ENCODE peak calls at places on chromosomes 2 and 18, in six cellular contexts. I is tibial artery; H is psoas muscle; Y is CD8-positive, alpha-beta T cell; U is left lung; M is ovary. L is an unnamed sample.

GRCh38 chr2:10124538-10125045 is 2.1 kb downstream of the RRM2 start:
- DNase-seq in M (no peak), U (no peak), I (no peak), Y (no peak), H (no peak), L (peak)

GRCh38 chr2:133837441-133838090 is 269.3 kb upstream of the NCKAP5 start:
- DNase-seq in U (no peak), I (no peak), H (no peak), Y (no peak), M (no peak), L (no peak)

GRCh38 chr2:24353364-24353763 is 7.0 kb downstream of the ITSN2 start:
- DNase-seq in M (no peak), Y (no peak), H (no peak), U (no peak), I (no peak), L (no peak)

GRCh38 chr18:57644540-57644939 is 22.9 kb upstream of the NARS1 start:
- DNase-seq in H (no peak), M (no peak), I (no peak), Y (no peak), U (no peak), L (no peak)

GRCh38 chr2:170716851-170717598 is 1.9 kb downstream of the SP5 start:
- DNase-seq in Y (no peak), U (no peak), M (no peak), H (peak), I (peak), L (peak)

GRCh38 chr18:10290244-10291240 is 163.9 kb upstream of the APCDD1 start:
- DNase-seq in U (peak), M (no peak), I (peak), Y (no peak), H (no peak), L (no peak)

GRCh38 chr2:43139996-43140621 is 86.3 kb downstream of the ZFP36L2 start:
- DNase-seq in H (peak), M (peak), Y (no peak), U (peak), I (no peak), L (peak)

GRCh38 chr2:161386228-161386627 is 29.9 kb upstream of the TBR1 start:
- DNase-seq in M (no peak), Y (no peak), U (no peak), I (no peak), H (no peak), L (no peak)

GRCh38 chr2:59025157-59025757 is 784.1 kb upstream of the FANCL start:
- DNase-seq in I (no peak), Y (no peak), H (peak), U (peak), M (peak), L (no peak)

GRCh38 chr2:96493072-96493471 is 12.1 kb downstream of the NEURL3 start:
- DNase-seq in Y (no peak), M (no peak), U (no peak), I (no peak), H (no peak), L (no peak)

GRCh38 chr2:133885847-133886246 is 317.6 kb upstream of the NCKAP5 start:
- DNase-seq in H (no peak), Y (no peak), M (no peak), I (no peak), U (no peak), L (no peak)

GRCh38 chr18:6547476-6547875 is 132.8 kb upstream of the L3MBTL4 start:
- DNase-seq in M (no peak), U (no peak), H (no peak), Y (no peak), I (no peak), L (no peak)

GRCh38 chr2:231394201-231395141 is 1.0 kb upstream of the B3GNT7 start:
- DNase-seq in I (no peak), M (no peak), U (no peak), H (no peak), Y (no peak), L (peak)

GRCh38 chr2:151852260-151853069 is 24.2 kb upstream of the ARL5A start:
- DNase-seq in H (no peak), U (no peak), Y (no peak), M (no peak), I (no peak), L (no peak)

GRCh38 chr2:184611221-184612085 is 13.1 kb downstream of the ZNF804A start:
- DNase-seq in U (no peak), I (no peak), Y (no peak), M (no peak), H (no peak), L (no peak)

GRCh38 chr18:56501896-56502295 is 136.5 kb downstream of the TXNL1 start:
- DNase-seq in I (no peak), M (no peak), H (no peak), Y (no peak), U (no peak), L (no peak)

GRCh38 chr18:45402485-45403056 is 212.7 kb upstream of the SLC14A2 start:
- DNase-seq in U (no peak), I (no peak), Y (no peak), H (no peak), M (no peak), L (no peak)

GRCh38 chr2:71385008-71385407 is 53.4 kb downstream of the ZNF638 start:
- DNase-seq in U (no peak), I (no peak), Y (no peak), M (no peak), H (no peak), L (no peak)

GRCh38 chr2:208608436-208608835 is 201.8 kb downstream of the PTH2R start:
- DNase-seq in U (no peak), Y (no peak), H (no peak), I (no peak), M (no peak), L (no peak)

GRCh38 chr2:118855451-118856279 is 8.2 kb upstream of the EN1 start:
- DNase-seq in Y (peak), M (peak), H (peak), U (peak), I (peak), L (peak)

GRCh38 chr2:226754821-226755536 is 44.6 kb downstream of the IRS1 start:
- DNase-seq in I (no peak), H (no peak), Y (no peak), U (no peak), M (no peak), L (no peak)

GRCh38 chr18:36871801-36872200 is 42.9 kb downstream of the KIAA1328 start:
- DNase-seq in M (no peak), H (no peak), Y (no peak), I (no peak), U (no peak), L (no peak)

GRCh38 chr2:15435474-15435873 is 125.7 kb downstream of the NBAS start:
- DNase-seq in H (no peak), U (no peak), I (no peak), M (no peak), Y (no peak), L (no peak)

GRCh38 chr2:196823750-196824149 is 14.6 kb upstream of the C2orf66 start:
- DNase-seq in Y (no peak), M (no peak), I (no peak), U (no peak), H (no peak), L (no peak)

GRCh38 chr18:45684341-45685115 is 39.5 kb upstream of the SLC14A1 start:
- DNase-seq in Y (no peak), M (no peak), U (no peak), H (no peak), I (no peak), L (no peak)

GRCh38 chr2:213119061-213119809 is 32.2 kb downstream of the IKZF2 start:
- DNase-seq in M (no peak), U (no peak), I (no peak), H (no peak), Y (no peak), L (no peak)

GRCh38 chr2:231720971-231721640 is 12.8 kb downstream of the PTMA start:
- DNase-seq in Y (no peak), U (no peak), H (no peak), I (no peak), M (no peak), L (no peak)

GRCh38 chr2:12817870-12818269 is 101.1 kb downstream of the TRIB2 start:
- DNase-seq in I (no peak), H (no peak), U (no peak), M (no peak), Y (no peak), L (no peak)

GRCh38 chr2:240646061-240646899 is 21.0 kb downstream of the GPR35 start:
- DNase-seq in U (no peak), H (no peak), I (no peak), Y (no peak), M (no peak), L (no peak)

GRCh38 chr18:51110073-51110797 is 80.2 kb downstream of the SMAD4 start:
- DNase-seq in M (peak), U (peak), Y (peak), H (peak), I (peak), L (peak)

GRCh38 chr2:232134939-232135338 is 173.4 kb downstream of the DIS3L2 start:
- DNase-seq in H (no peak), U (no peak), I (no peak), M (no peak), Y (no peak), L (no peak)

GRCh38 chr2:22904126-22904684 is 480.8 kb upstream of the KLHL29 start:
- DNase-seq in H (peak), M (no peak), I (no peak), Y (no peak), U (no peak), L (peak)

GRCh38 chr2:51511002-51511401 is 479.1 kb upstream of the NRXN1 start:
- DNase-seq in Y (no peak), U (no peak), I (no peak), M (no peak), H (no peak), L (no peak)

GRCh38 chr18:21341141-21341540 is 99.1 kb downstream of the GREB1L start:
- DNase-seq in I (no peak), U (no peak), M (no peak), Y (no peak), H (no peak), L (no peak)

GRCh38 chr2:7758065-7758759 is 841.0 kb downstream of the RNF144A start:
- DNase-seq in I (no peak), H (no peak), M (no peak), U (no peak), Y (no peak), L (no peak)

GRCh38 chr2:80304522-80304878 is at the start of gene LRRTM1:
- DNase-seq in I (no peak), H (no peak), Y (no peak), U (no peak), M (no peak), L (no peak)

GRCh38 chr2:24924732-24925131 is 4.7 kb upstream of the ADCY3 start:
- DNase-seq in M (no peak), U (no peak), I (no peak), H (no peak), Y (no peak), L (no peak)

DNA sequence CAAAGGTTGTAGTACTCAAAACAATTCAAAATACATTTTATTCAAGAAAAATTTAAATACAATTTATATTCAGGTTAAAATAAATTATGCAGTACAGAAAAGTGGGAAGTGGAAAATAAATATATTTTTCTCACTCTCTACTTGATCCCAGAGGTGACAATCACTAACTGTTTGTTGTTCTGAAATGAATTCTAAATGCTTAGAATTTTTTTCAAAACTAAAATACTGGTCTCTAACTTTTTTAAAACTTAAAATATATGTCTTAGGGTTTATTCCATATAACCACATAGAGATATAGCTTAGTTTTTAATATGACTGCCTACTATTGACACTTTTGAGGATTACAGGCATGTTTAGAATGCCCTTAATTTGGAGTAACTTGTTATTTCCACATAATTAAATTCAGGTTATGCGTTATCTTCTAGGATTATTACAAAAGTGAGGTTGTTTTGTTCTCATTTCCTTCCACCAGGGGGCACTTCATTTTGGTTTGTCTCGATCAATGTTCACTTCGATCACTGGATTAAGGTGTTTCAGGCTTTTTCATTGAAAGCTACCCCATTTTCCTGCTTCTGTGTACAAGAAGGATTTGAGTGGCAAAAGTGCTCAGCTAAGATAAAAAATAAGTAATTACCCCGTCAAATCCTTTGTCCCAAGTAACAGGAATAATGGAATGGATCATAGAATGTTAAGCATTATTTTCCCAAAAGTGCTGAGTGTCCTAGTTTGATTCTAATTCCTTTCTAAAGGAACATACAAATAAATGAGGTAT is 27.1 kb upstream of the TFPI start:
- DNase-seq in Y (no peak), H (no peak), M (no peak), U (no peak), I (no peak), L (peak)
- H3K27ac ChIP-seq in Y (no peak), H (no peak), M (no peak), U (no peak), I (no peak), L (no peak)

GRCh38 chr18:5305835-5306234 is 10.3 kb upstream of the ZBTB14 start:
- DNase-seq in I (no peak), U (no peak), M (no peak), H (no peak), Y (no peak), L (no peak)

GRCh38 chr18:5311273-5312009 is 15.9 kb upstream of the ZBTB14 start:
- DNase-seq in U (no peak), Y (no peak), H (no peak), M (no peak), I (no peak), L (no peak)

GRCh38 chr18:5304232-5304631 is 8.7 kb upstream of the ZBTB14 start:
- DNase-seq in H (no peak), Y (no peak), M (no peak), I (no peak), U (no peak), L (no peak)

GRCh38 chr18:5315838-5316237 is 20.3 kb upstream of the ZBTB14 start:
- DNase-seq in Y (no peak), M (no peak), H (no peak), I (no peak), U (no peak), L (no peak)

GRCh38 chr18:5309888-5310470 is 14.5 kb upstream of the ZBTB14 start:
- DNase-seq in I (no peak), U (no peak), M (no peak), Y (no peak), H (no peak), L (peak)
- H3K4me3 ChIP-seq in I (no peak), U (no peak), M (no peak), Y (peak), H (no peak), L (peak)

GRCh38 chr18:26227051-26227672 is 917 bp downstream of the TAF4B start:
- DNase-seq in I (peak), M (no peak), Y (no peak), U (no peak), H (no peak), L (peak)
- H3K27ac ChIP-seq in I (peak), M (peak), Y (peak), U (peak), H (peak), L (peak)

GRCh38 chr2:218995972-218996644 is 2.9 kb upstream of the CRYBA2 start:
- DNase-seq in U (peak), I (peak), Y (peak), M (peak), H (peak), L (peak)
- H3K4me3 ChIP-seq in U (peak), I (peak), Y (peak), M (peak), H (peak), L (no peak)

GRCh38 chr2:75710220-75710576 is 517 bp downstream of the GCFC2 start:
- DNase-seq in I (no peak), H (no peak), M (no peak), U (no peak), Y (no peak), L (no peak)
- H3K27ac ChIP-seq in I (peak), H (peak), M (peak), U (peak), Y (peak), L (peak)

GRCh38 chr2:127389778-127390435 is 2.1 kb upstream of the MAP3K2 start:
- DNase-seq in U (no peak), M (no peak), Y (no peak), H (no peak), I (no peak), L (peak)
- H3K4me3 ChIP-seq in U (no peak), M (no peak), Y (no peak), H (no peak), I (no peak), L (no peak)

GRCh38 chr2:55883339-55883738 is 40.2 kb downstream of the EFEMP1 start:
- DNase-seq in Y (no peak), M (peak), U (no peak), H (peak), I (peak), L (no peak)
- H3K27ac ChIP-seq in Y (no peak), M (no peak), U (no peak), H (no peak), I (peak), L (no peak)

DNA sequence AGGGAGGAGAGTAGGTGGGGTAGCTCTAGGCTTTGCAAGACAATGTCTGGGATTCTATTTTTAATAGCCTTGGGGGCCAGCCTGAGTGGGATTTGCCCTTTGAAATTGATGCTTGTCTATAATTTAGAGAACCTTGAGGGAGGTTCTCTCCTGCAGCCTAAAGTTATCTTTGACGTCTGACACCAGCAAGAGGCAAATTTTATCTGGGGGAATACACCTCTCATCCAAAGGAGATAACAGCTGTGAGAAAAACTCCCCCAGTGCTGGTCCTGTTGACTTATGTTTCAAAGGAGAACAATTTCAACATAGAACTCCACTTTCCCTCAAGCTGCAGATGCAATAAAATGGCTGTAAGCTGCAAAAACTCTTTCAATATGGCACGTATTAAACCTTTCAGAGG is 62.6 kb downstream of the LYPD1 start:
- DNase-seq in I (no peak), Y (no peak), U (no peak), M (no peak), H (no peak), L (no peak)
- H3K4me3 ChIP-seq in I (no peak), Y (no peak), U (no peak), M (no peak), H (no peak), L (no peak)

GRCh38 chr2:239132156-239132709 is 268.6 kb downstream of the HDAC4 start:
- DNase-seq in M (no peak), H (peak), U (no peak), Y (no peak), I (no peak), L (no peak)
- H3K27ac ChIP-seq in M (no peak), H (no peak), U (no peak), Y (no peak), I (no peak), L (no peak)

L was measured in Peyer's patch.